ENCODE peak calls at places on chromosome 4, in five cellular contexts. One of them, this sample, is unnamed.

GRCh38 chr4:137524642-137525384 is 7.5 kb downstream of the PCDH18 start:
- DNase-seq in neural progenitor cell: no peak
- DNase-seq in astrocyte: peak; percentile 51
- DNase-seq in endothelial cell of umbilical vein: peak; percentile 57
- DNase-seq in fibroblast of lung: peak; percentile 63
- DNase-seq in this sample: no peak

GRCh38 chr4:145179201-145179860 is 1.1 kb downstream of the OTUD4 start:
- DNase-seq in fibroblast of lung: peak; percentile 53
- DNase-seq in astrocyte: peak; percentile 42
- DNase-seq in neural progenitor cell: peak; percentile 66
- DNase-seq in endothelial cell of umbilical vein: peak; percentile 69
- DNase-seq in this sample: peak; percentile 71

GRCh38 chr4:119139316-119139715 is 3.7 kb downstream of the MYOZ2 start:
- DNase-seq in neural progenitor cell: no peak
- DNase-seq in fibroblast of lung: peak; percentile 23
- DNase-seq in endothelial cell of umbilical vein: no peak
- DNase-seq in astrocyte: peak; percentile 6
- DNase-seq in this sample: peak; percentile 20

GRCh38 chr4:113469023-113469390 is 292.5 kb downstream of the CAMK2D start:
- DNase-seq in fibroblast of lung: peak; percentile 46
- DNase-seq in endothelial cell of umbilical vein: peak; percentile 83
- DNase-seq in astrocyte: no peak
- DNase-seq in neural progenitor cell: no peak
- DNase-seq in this sample: no peak

GRCh38 chr4:88177981-88178632 is 19.7 kb upstream of the ABCG2 start:
- DNase-seq in fibroblast of lung: peak; percentile 71
- DNase-seq in endothelial cell of umbilical vein: peak; percentile 52
- DNase-seq in astrocyte: peak; percentile 87
- DNase-seq in neural progenitor cell: peak; percentile 67
- DNase-seq in this sample: peak; percentile 86

GRCh38 chr4:73721419-73721818 is 18.9 kb upstream of the CXCL8 start:
- DNase-seq in fibroblast of lung: peak; percentile 93
- DNase-seq in neural progenitor cell: no peak
- DNase-seq in endothelial cell of umbilical vein: no peak
- DNase-seq in astrocyte: peak; percentile 77
- DNase-seq in this sample: peak; percentile 76

GRCh38 chr4:112897548-112897947 is 151.9 kb upstream of the ANK2 start:
- DNase-seq in endothelial cell of umbilical vein: peak; percentile 6
- DNase-seq in neural progenitor cell: peak; percentile 60
- DNase-seq in astrocyte: no peak
- DNase-seq in fibroblast of lung: no peak
- DNase-seq in this sample: no peak

GRCh38 chr4:58849026-58849425 is 1738.8 kb upstream of the IGFBP7 start:
- DNase-seq in fibroblast of lung: no peak
- DNase-seq in astrocyte: no peak
- DNase-seq in endothelial cell of umbilical vein: no peak
- DNase-seq in neural progenitor cell: no peak
- DNase-seq in this sample: no peak

GRCh38 chr4:174318829-174319764 is 35.4 kb downstream of the CEP44 start:
- DNase-seq in astrocyte: peak; percentile 22
- DNase-seq in endothelial cell of umbilical vein: peak; percentile 45
- DNase-seq in neural progenitor cell: peak; percentile 40
- DNase-seq in fibroblast of lung: peak; percentile 69
- DNase-seq in this sample: peak; percentile 27

GRCh38 chr4:150237110-150237852 is 159.0 kb downstream of the DCLK2 start:
- DNase-seq in endothelial cell of umbilical vein: peak; percentile 94
- DNase-seq in neural progenitor cell: no peak
- DNase-seq in astrocyte: peak; percentile 98
- DNase-seq in fibroblast of lung: peak; percentile 97
- DNase-seq in this sample: peak; percentile 75

GRCh38 chr4:11597506-11597905 is 168.8 kb upstream of the HS3ST1 start:
- DNase-seq in endothelial cell of umbilical vein: no peak
- DNase-seq in astrocyte: no peak
- DNase-seq in fibroblast of lung: no peak
- DNase-seq in neural progenitor cell: no peak
- DNase-seq in this sample: peak; percentile 26

GRCh38 chr4:76147454-76148141 is 599 bp downstream of the NUP54 start:
- DNase-seq in neural progenitor cell: peak; percentile 95
- DNase-seq in astrocyte: peak; percentile 73
- DNase-seq in fibroblast of lung: peak; percentile 73
- DNase-seq in endothelial cell of umbilical vein: peak; percentile 77
- DNase-seq in this sample: peak; percentile 89

GRCh38 chr4:53905935-53906377 is 158.4 kb downstream of the CHIC2 start:
- DNase-seq in endothelial cell of umbilical vein: no peak
- DNase-seq in neural progenitor cell: peak; percentile 76
- DNase-seq in fibroblast of lung: peak; percentile 84
- DNase-seq in astrocyte: peak; percentile 71
- DNase-seq in this sample: peak; percentile 61

GRCh38 chr4:17810260-17811077 is at the start of the genes DCAF16 and NCAPG:
- DNase-seq in neural progenitor cell: peak; percentile 99
- DNase-seq in endothelial cell of umbilical vein: peak; percentile 100
- DNase-seq in fibroblast of lung: peak; percentile 100
- DNase-seq in astrocyte: peak; percentile 96
- DNase-seq in this sample: peak; percentile 99
- H3K9ac ChIP-seq in neural progenitor cell: peak within 1 kb of the TSS; percentile 97
- H3K9ac ChIP-seq in endothelial cell of umbilical vein: peak within 1 kb of the TSS; percentile 92
- H3K9ac ChIP-seq in fibroblast of lung: peak within 1 kb of the TSS; percentile 90
- H3K9ac ChIP-seq in astrocyte: peak within 1 kb of the TSS; percentile 96
- H3K9ac ChIP-seq in this sample: peak within 1 kb of the TSS; percentile 94

DNA sequence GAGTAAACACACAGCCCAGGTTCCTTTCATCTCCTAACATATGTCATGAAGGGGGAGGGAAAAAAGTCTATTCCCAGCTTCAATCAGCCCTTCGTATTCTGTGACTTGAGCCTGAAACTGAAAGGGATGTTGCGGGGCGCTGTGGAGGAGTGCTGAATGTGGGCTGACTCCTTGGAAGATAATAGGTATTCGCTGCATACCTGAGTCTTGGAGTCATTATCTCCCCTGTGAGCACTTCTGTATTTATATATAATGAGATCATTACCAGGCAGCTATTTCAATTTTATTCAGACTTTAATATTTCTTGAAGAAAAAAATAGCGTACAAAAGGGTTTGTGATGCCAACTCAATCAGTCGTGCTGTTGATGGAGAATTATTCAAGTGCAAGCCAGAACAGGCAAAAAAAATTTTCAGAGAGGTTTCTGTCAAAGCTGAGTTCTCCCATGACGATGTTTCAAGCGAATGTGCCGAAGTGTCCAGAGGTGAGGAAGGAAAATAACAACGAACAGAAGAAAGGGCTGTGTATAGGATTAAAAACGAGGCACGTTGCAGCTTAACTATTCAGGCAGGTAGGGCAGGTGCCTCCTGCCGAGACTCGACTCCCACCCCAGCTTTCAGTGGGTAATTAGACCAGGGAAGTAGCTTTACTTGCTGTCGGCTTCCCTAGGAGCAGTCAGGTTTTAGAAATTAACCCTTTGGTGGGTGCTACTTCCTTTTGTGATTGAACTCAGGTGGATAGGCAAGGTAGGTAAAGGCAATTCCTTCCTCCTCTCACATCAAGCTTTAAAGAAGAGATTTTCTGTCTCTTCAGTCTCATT is 163.7 kb upstream of the NOCT start:
- DNase-seq in endothelial cell of umbilical vein: no peak
- DNase-seq in astrocyte: peak; percentile 30
- DNase-seq in neural progenitor cell: peak; percentile 13
- DNase-seq in fibroblast of lung: no peak
- DNase-seq in this sample: peak; percentile 36
- H3K9ac ChIP-seq in endothelial cell of umbilical vein: no peak overlapping the region
- H3K9ac ChIP-seq in astrocyte: peak overlapping the region; percentile 61
- H3K9ac ChIP-seq in neural progenitor cell: no peak overlapping the region
- H3K9ac ChIP-seq in fibroblast of lung: no peak overlapping the region
- H3K9ac ChIP-seq in this sample: no peak overlapping the region

DNA sequence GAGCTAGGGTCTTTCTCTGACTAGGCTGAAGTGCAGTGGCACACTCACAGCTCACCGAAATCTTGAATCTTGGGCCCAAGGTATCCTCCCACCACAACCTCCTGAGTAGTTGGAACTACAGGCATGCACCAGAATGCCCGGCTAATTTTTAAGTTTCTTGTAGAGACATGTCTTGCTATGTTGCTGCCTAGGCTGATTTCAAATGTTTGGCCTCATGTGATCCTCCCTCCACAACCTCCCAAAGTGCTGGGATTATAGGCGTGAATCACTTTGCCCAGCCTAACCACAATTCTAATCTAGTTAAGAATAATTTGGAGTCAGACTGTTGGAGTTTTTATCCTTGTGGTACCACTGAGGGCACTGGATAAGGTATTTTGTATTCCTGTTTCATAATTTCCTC is 317.5 kb upstream of the AGA start:
- DNase-seq in neural progenitor cell: no peak
- DNase-seq in astrocyte: no peak
- DNase-seq in fibroblast of lung: no peak
- DNase-seq in endothelial cell of umbilical vein: no peak
- DNase-seq in this sample: peak; percentile 84
- H3K9ac ChIP-seq in neural progenitor cell: no peak overlapping the region
- H3K9ac ChIP-seq in astrocyte: no peak overlapping the region
- H3K9ac ChIP-seq in fibroblast of lung: no peak overlapping the region
- H3K9ac ChIP-seq in endothelial cell of umbilical vein: no peak overlapping the region
- H3K9ac ChIP-seq in this sample: no peak overlapping the region

GRCh38 chr4:156495109-156495508 is 476.5 kb downstream of the PDGFC start:
- DNase-seq in neural progenitor cell: no peak
- DNase-seq in astrocyte: peak; percentile 46
- DNase-seq in endothelial cell of umbilical vein: no peak
- DNase-seq in fibroblast of lung: no peak
- DNase-seq in this sample: no peak

GRCh38 chr4:156497486-156497885 is 474.1 kb downstream of the PDGFC start:
- DNase-seq in fibroblast of lung: no peak
- DNase-seq in neural progenitor cell: no peak
- DNase-seq in endothelial cell of umbilical vein: no peak
- DNase-seq in astrocyte: no peak
- DNase-seq in this sample: no peak

GRCh38 chr4:156496797-156497196 is 474.8 kb downstream of the PDGFC start:
- DNase-seq in fibroblast of lung: peak; percentile 87
- DNase-seq in astrocyte: peak; percentile 90
- DNase-seq in neural progenitor cell: no peak
- DNase-seq in endothelial cell of umbilical vein: no peak
- DNase-seq in this sample: no peak

GRCh38 chr4:156495836-156496235 is 475.8 kb downstream of the PDGFC start:
- DNase-seq in neural progenitor cell: no peak
- DNase-seq in endothelial cell of umbilical vein: no peak
- DNase-seq in astrocyte: no peak
- DNase-seq in fibroblast of lung: no peak
- DNase-seq in this sample: peak; percentile 2

GRCh38 chr4:156493858-156494257 is 477.7 kb downstream of the PDGFC start:
- DNase-seq in neural progenitor cell: no peak
- DNase-seq in astrocyte: peak; percentile 71
- DNase-seq in fibroblast of lung: no peak
- DNase-seq in endothelial cell of umbilical vein: no peak
- DNase-seq in this sample: no peak
- H3K9ac ChIP-seq in neural progenitor cell: no peak overlapping the region
- H3K9ac ChIP-seq in astrocyte: no peak overlapping the region
- H3K9ac ChIP-seq in fibroblast of lung: no peak overlapping the region
- H3K9ac ChIP-seq in endothelial cell of umbilical vein: no peak overlapping the region
- H3K9ac ChIP-seq in this sample: no peak overlapping the region

DNA sequence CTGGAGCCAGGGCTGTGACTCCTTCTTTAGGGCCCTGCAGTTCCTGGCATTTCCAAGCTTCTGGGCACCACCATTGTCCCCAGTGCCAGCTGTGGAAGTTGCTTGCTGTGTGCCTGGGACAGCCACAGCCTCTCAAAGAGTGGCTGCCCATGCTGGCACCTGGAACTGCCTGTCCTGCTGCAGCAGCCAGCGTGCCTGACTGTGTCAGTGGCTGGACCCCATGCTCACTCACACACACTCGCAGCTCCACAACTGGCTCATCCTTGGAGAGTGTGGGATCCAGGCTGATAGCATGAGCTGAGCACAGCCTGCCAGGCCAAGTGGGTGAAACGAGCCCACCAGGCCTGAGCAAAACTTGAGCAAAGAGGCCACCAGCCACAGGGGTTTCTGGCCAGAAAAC is 1107.6 kb downstream of the C4orf33 start:
- DNase-seq in fibroblast of lung: no peak
- DNase-seq in neural progenitor cell: no peak
- DNase-seq in endothelial cell of umbilical vein: no peak
- DNase-seq in astrocyte: no peak
- DNase-seq in this sample: no peak
- H3K9ac ChIP-seq in fibroblast of lung: no peak overlapping the region
- H3K9ac ChIP-seq in neural progenitor cell: no peak overlapping the region
- H3K9ac ChIP-seq in endothelial cell of umbilical vein: no peak overlapping the region
- H3K9ac ChIP-seq in astrocyte: no peak overlapping the region
- H3K9ac ChIP-seq in this sample: no peak overlapping the region

DNA sequence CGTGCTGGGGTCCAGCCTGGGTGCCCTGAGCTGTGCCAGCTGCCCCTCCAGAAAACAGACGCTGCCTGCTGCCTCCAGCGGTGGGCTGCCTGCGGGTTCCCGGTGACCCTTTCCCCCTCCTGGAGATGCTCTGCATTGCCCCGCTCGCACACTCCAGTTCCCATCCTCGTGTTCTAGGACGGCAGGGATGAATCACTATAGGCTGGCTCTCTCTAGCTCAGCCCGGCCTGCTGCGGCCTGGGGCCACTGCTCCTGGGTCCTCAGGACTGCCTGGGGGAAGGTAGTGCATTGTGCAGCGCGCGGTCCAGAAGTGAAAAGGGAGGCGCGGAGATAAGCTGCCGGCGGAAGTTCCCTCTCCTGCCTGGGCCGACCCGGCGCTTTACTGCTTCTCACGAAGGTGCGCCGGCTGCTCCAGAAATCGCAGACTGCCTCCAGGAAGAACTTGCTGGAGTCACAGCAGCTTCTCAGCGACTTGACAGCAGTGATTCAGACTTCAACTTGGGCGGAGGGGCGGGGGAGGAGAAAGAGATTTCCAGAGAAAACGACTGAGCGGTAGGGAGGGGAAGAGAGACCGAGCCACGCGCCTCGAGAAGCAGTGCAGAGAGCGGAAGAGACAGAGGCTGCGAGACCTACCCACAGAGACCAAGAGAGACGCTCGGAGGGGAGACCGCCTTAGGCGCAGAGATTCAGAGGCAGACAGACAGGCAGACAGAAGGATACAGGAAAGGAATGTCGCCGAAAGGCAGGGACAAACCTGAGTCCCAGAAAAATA is 6.7 kb upstream of the MSX1 start:
- DNase-seq in astrocyte: peak; percentile 63
- DNase-seq in endothelial cell of umbilical vein: peak; percentile 22
- DNase-seq in neural progenitor cell: peak; percentile 81
- DNase-seq in fibroblast of lung: peak; percentile 38
- DNase-seq in this sample: peak; percentile 58
- H3K9ac ChIP-seq in astrocyte: peak overlapping the region; percentile 66
- H3K9ac ChIP-seq in endothelial cell of umbilical vein: no peak overlapping the region
- H3K9ac ChIP-seq in neural progenitor cell: no peak overlapping the region
- H3K9ac ChIP-seq in fibroblast of lung: peak overlapping the region; percentile 37
- H3K9ac ChIP-seq in this sample: no peak overlapping the region

DNA sequence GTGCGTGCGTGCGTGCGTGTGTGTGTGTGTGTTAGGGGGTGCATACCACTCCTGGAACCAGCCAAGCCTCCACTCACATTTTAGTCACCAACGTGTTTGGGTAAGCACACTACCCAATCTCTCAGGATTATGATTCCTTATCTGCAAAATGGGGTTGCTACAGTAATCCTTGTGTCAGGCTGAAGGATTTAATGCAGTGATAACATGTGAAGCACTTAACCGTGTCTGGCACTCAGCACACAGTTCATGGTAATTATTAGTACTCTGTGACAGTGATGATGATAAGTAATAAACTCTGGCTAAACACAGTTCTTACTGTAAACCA is 57.3 kb downstream of the CLDN22 start:
- DNase-seq in neural progenitor cell: no peak
- DNase-seq in endothelial cell of umbilical vein: no peak
- DNase-seq in astrocyte: no peak
- DNase-seq in fibroblast of lung: no peak
- DNase-seq in this sample: no peak
- H3K9ac ChIP-seq in neural progenitor cell: no peak overlapping the region
- H3K9ac ChIP-seq in endothelial cell of umbilical vein: no peak overlapping the region
- H3K9ac ChIP-seq in astrocyte: no peak overlapping the region
- H3K9ac ChIP-seq in fibroblast of lung: no peak overlapping the region
- H3K9ac ChIP-seq in this sample: no peak overlapping the region

This sample was measured in mammary epithelial cell.